ENCODE peak calls at places on chromosomes 4 and X, in eight cellular contexts. One of them, this sample, is unnamed.

GRCh38 chr4:3220586-3221494 is 28.1 kb upstream of the MSANTD1 start:
- DNase-seq in psoas muscle: peak; percentile 62
- DNase-seq in astrocyte of the spinal cord: no peak
- DNase-seq in lower leg skin: no peak
- DNase-seq in choroid plexus epithelial cell: no peak
- DNase-seq in tibial artery: peak; percentile 40
- DNase-seq in sigmoid colon: no peak
- DNase-seq in epithelial cell of esophagus: no peak
- DNase-seq in this sample: no peak

GRCh38 chrX:69289046-69289838 is 124.0 kb upstream of the PJA1 start:
- DNase-seq in epithelial cell of esophagus: peak; percentile 40
- DNase-seq in lower leg skin: no peak
- DNase-seq in psoas muscle: no peak
- DNase-seq in sigmoid colon: no peak
- DNase-seq in astrocyte of the spinal cord: no peak
- DNase-seq in tibial artery: no peak
- DNase-seq in choroid plexus epithelial cell: no peak
- DNase-seq in this sample: no peak

GRCh38 chrX:119252716-119253115 is 16.6 kb downstream of the PGRMC1 start:
- DNase-seq in tibial artery: no peak
- DNase-seq in astrocyte of the spinal cord: no peak
- DNase-seq in psoas muscle: no peak
- DNase-seq in choroid plexus epithelial cell: no peak
- DNase-seq in sigmoid colon: no peak
- DNase-seq in lower leg skin: no peak
- DNase-seq in epithelial cell of esophagus: no peak
- DNase-seq in this sample: no peak

GRCh38 chr4:52876063-52876462 is 13.9 kb downstream of the RASL11B start:
- DNase-seq in tibial artery: no peak
- DNase-seq in astrocyte of the spinal cord: no peak
- DNase-seq in psoas muscle: no peak
- DNase-seq in epithelial cell of esophagus: no peak
- DNase-seq in sigmoid colon: no peak
- DNase-seq in choroid plexus epithelial cell: no peak
- DNase-seq in lower leg skin: no peak
- DNase-seq in this sample: no peak

GRCh38 chr4:156732634-156733033 is 239.0 kb downstream of the PDGFC start:
- DNase-seq in tibial artery: no peak
- DNase-seq in epithelial cell of esophagus: no peak
- DNase-seq in lower leg skin: no peak
- DNase-seq in choroid plexus epithelial cell: no peak
- DNase-seq in sigmoid colon: no peak
- DNase-seq in psoas muscle: no peak
- DNase-seq in astrocyte of the spinal cord: peak; percentile 46
- DNase-seq in this sample: no peak

GRCh38 chrX:120736989-120737388 is 107.1 kb upstream of the C1GALT1C1 start:
- DNase-seq in astrocyte of the spinal cord: peak; percentile 33
- DNase-seq in tibial artery: no peak
- DNase-seq in lower leg skin: no peak
- DNase-seq in choroid plexus epithelial cell: no peak
- DNase-seq in sigmoid colon: no peak
- DNase-seq in psoas muscle: no peak
- DNase-seq in epithelial cell of esophagus: peak; percentile 58
- DNase-seq in this sample: peak; percentile 68

GRCh38 chr4:77538144-77538543 is 67.5 kb upstream of the CXCL13 start:
- DNase-seq in sigmoid colon: no peak
- DNase-seq in lower leg skin: no peak
- DNase-seq in astrocyte of the spinal cord: peak; percentile 73
- DNase-seq in tibial artery: no peak
- DNase-seq in psoas muscle: no peak
- DNase-seq in choroid plexus epithelial cell: peak; percentile 59
- DNase-seq in epithelial cell of esophagus: peak; percentile 87
- DNase-seq in this sample: peak; percentile 74

GRCh38 chrX:46576458-46576857 is 2.9 kb downstream of the CHST7 start:
- DNase-seq in astrocyte of the spinal cord: no peak
- DNase-seq in sigmoid colon: no peak
- DNase-seq in psoas muscle: no peak
- DNase-seq in epithelial cell of esophagus: no peak
- DNase-seq in choroid plexus epithelial cell: no peak
- DNase-seq in lower leg skin: peak; percentile 37
- DNase-seq in tibial artery: peak; percentile 64
- DNase-seq in this sample: peak; percentile 74

GRCh38 chrX:134444681-134445080 is 15.3 kb upstream of the HPRT1 start:
- DNase-seq in epithelial cell of esophagus: peak; percentile 15
- DNase-seq in psoas muscle: no peak
- DNase-seq in astrocyte of the spinal cord: no peak
- DNase-seq in tibial artery: no peak
- DNase-seq in choroid plexus epithelial cell: no peak
- DNase-seq in lower leg skin: no peak
- DNase-seq in sigmoid colon: no peak
- DNase-seq in this sample: no peak

GRCh38 chr4:140174535-140174934 is 20.6 kb upstream of the MAML3 start:
- DNase-seq in lower leg skin: no peak
- DNase-seq in sigmoid colon: no peak
- DNase-seq in astrocyte of the spinal cord: no peak
- DNase-seq in choroid plexus epithelial cell: no peak
- DNase-seq in epithelial cell of esophagus: peak; percentile 43
- DNase-seq in psoas muscle: no peak
- DNase-seq in tibial artery: no peak
- DNase-seq in this sample: peak; percentile 46

GRCh38 chr4:183602444-183603102 is 56.4 kb downstream of the RWDD4 start:
- DNase-seq in choroid plexus epithelial cell: peak; percentile 61
- DNase-seq in astrocyte of the spinal cord: no peak
- DNase-seq in epithelial cell of esophagus: peak; percentile 53
- DNase-seq in tibial artery: no peak
- DNase-seq in sigmoid colon: no peak
- DNase-seq in psoas muscle: no peak
- DNase-seq in lower leg skin: no peak
- DNase-seq in this sample: peak; percentile 57

GRCh38 chr4:153223418-153223792 is 19.2 kb downstream of the TRIM2 start:
- DNase-seq in sigmoid colon: no peak
- DNase-seq in epithelial cell of esophagus: peak; percentile 21
- DNase-seq in tibial artery: no peak
- DNase-seq in astrocyte of the spinal cord: no peak
- DNase-seq in psoas muscle: no peak
- DNase-seq in choroid plexus epithelial cell: peak; percentile 27
- DNase-seq in lower leg skin: no peak
- DNase-seq in this sample: peak; percentile 45

GRCh38 chrX:53831662-53832635 is 145.4 kb upstream of the HUWE1 start:
- DNase-seq in tibial artery: no peak
- DNase-seq in astrocyte of the spinal cord: peak; percentile 30
- DNase-seq in lower leg skin: peak; percentile 65
- DNase-seq in choroid plexus epithelial cell: peak; percentile 53
- DNase-seq in psoas muscle: no peak
- DNase-seq in sigmoid colon: no peak
- DNase-seq in epithelial cell of esophagus: peak; percentile 55
- DNase-seq in this sample: peak; percentile 3

GRCh38 chr4:168831919-168832745 is 177.9 kb downstream of the CBR4 start:
- DNase-seq in psoas muscle: peak; percentile 88
- DNase-seq in sigmoid colon: peak; percentile 96
- DNase-seq in lower leg skin: peak; percentile 97
- DNase-seq in choroid plexus epithelial cell: peak; percentile 82
- DNase-seq in astrocyte of the spinal cord: peak; percentile 89
- DNase-seq in epithelial cell of esophagus: peak; percentile 87
- DNase-seq in tibial artery: peak; percentile 93
- DNase-seq in this sample: peak; percentile 91

GRCh38 chr4:148097811-148098210 is 344.4 kb downstream of the NR3C2 start:
- DNase-seq in tibial artery: no peak
- DNase-seq in choroid plexus epithelial cell: no peak
- DNase-seq in sigmoid colon: no peak
- DNase-seq in epithelial cell of esophagus: no peak
- DNase-seq in astrocyte of the spinal cord: no peak
- DNase-seq in lower leg skin: no peak
- DNase-seq in psoas muscle: no peak
- DNase-seq in this sample: no peak

GRCh38 chrX:102765794-102766193 is 45.3 kb downstream of the GPRASP3 start:
- DNase-seq in sigmoid colon: peak; percentile 88
- DNase-seq in tibial artery: peak; percentile 64
- DNase-seq in psoas muscle: no peak
- DNase-seq in astrocyte of the spinal cord: peak; percentile 14
- DNase-seq in epithelial cell of esophagus: peak; percentile 65
- DNase-seq in lower leg skin: peak; percentile 85
- DNase-seq in choroid plexus epithelial cell: peak; percentile 7
- DNase-seq in this sample: peak; percentile 89

GRCh38 chr4:82429728-82430192 is 502 bp downstream of the HNRNPDL start:
- DNase-seq in sigmoid colon: peak; percentile 75
- DNase-seq in epithelial cell of esophagus: peak; percentile 62
- DNase-seq in choroid plexus epithelial cell: peak; percentile 47
- DNase-seq in lower leg skin: no peak
- DNase-seq in astrocyte of the spinal cord: no peak
- DNase-seq in psoas muscle: no peak
- DNase-seq in tibial artery: no peak
- DNase-seq in this sample: no peak

GRCh38 chr4:80235451-80235850 is 31.0 kb upstream of the FGF5 start:
- DNase-seq in astrocyte of the spinal cord: peak; percentile 58
- DNase-seq in tibial artery: no peak
- DNase-seq in epithelial cell of esophagus: peak; percentile 44
- DNase-seq in choroid plexus epithelial cell: peak; percentile 30
- DNase-seq in lower leg skin: no peak
- DNase-seq in sigmoid colon: no peak
- DNase-seq in psoas muscle: no peak
- DNase-seq in this sample: peak; percentile 70

GRCh38 chrX:10381218-10381617 is 224.4 kb downstream of the CLCN4 start:
- DNase-seq in lower leg skin: no peak
- DNase-seq in psoas muscle: no peak
- DNase-seq in sigmoid colon: no peak
- DNase-seq in choroid plexus epithelial cell: no peak
- DNase-seq in tibial artery: no peak
- DNase-seq in epithelial cell of esophagus: peak; percentile 79
- DNase-seq in astrocyte of the spinal cord: no peak
- DNase-seq in this sample: no peak

DNA sequence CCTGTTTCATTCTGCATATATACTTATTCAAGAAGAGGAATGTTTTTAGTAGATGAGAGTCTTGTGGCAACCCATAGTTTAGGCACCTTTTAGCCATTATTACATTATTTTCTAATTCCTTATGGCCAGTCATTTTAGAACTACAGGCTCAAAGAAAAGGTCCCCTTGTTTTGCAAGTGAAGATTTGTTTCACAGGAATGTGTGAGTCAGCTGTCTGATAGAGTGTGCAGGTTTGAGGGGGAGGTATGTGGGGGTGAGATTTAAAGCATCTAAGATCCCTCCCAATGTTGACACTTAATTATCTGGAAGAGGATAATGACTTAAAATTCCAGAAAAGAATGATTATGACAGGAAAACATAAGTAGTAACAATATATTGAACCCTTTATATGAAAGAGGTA is 495.6 kb downstream of the KCNIP4 start:
- DNase-seq in sigmoid colon: no peak
- DNase-seq in lower leg skin: no peak
- DNase-seq in astrocyte of the spinal cord: no peak
- DNase-seq in tibial artery: no peak
- DNase-seq in psoas muscle: no peak
- DNase-seq in choroid plexus epithelial cell: peak; percentile 21
- DNase-seq in epithelial cell of esophagus: peak; percentile 3
- DNase-seq in this sample: no peak
- TF ChIP-seq CTCF in sigmoid colon: no peak
- TF ChIP-seq CTCF in lower leg skin: no peak
- TF ChIP-seq CTCF in astrocyte of the spinal cord: no peak
- TF ChIP-seq CTCF in tibial artery: no peak
- TF ChIP-seq CTCF in psoas muscle: no peak
- TF ChIP-seq CTCF in choroid plexus epithelial cell: no peak
- TF ChIP-seq CTCF in epithelial cell of esophagus: no peak
- TF ChIP-seq CTCF in this sample: no peak

GRCh38 chr4:16897991-16898827 is at the start of gene LDB2:
- DNase-seq in tibial artery: peak; percentile 80
- DNase-seq in epithelial cell of esophagus: no peak
- DNase-seq in sigmoid colon: peak; percentile 88
- DNase-seq in psoas muscle: peak; percentile 67
- DNase-seq in choroid plexus epithelial cell: peak; percentile 91
- DNase-seq in astrocyte of the spinal cord: peak; percentile 85
- DNase-seq in lower leg skin: peak; percentile 90
- DNase-seq in this sample: peak; percentile 78
- H3K4me3 ChIP-seq in tibial artery: peak within 1 kb of the TSS; percentile 47
- H3K4me3 ChIP-seq in epithelial cell of esophagus: no peak within 1 kb of the TSS
- H3K4me3 ChIP-seq in sigmoid colon: peak within 1 kb of the TSS; percentile 46
- H3K4me3 ChIP-seq in psoas muscle: peak within 1 kb of the TSS; percentile 66
- H3K4me3 ChIP-seq in choroid plexus epithelial cell: peak within 1 kb of the TSS; percentile 59
- H3K4me3 ChIP-seq in astrocyte of the spinal cord: peak within 1 kb of the TSS; percentile 43
- H3K4me3 ChIP-seq in lower leg skin: peak within 1 kb of the TSS; percentile 20
- H3K4me3 ChIP-seq in this sample: peak within 1 kb of the TSS; percentile 58

DNA sequence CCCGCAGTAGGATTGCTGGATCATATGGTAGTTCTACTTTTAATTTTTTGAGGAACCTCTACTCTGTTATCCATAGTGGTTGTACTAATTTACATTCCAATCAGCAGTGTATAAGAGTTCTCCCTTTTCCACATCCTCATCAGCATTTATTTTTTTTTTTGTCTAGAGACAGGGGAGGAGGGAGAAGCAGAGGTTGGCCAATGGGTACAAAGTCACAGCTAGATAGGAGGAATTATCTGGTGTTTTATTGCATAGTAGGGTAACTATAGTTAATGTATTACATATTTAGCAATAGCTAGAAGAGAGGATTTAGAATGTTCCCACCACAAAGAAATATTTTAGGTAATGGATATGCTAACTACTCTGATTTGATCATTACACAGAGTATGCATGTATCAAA is 107.4 kb downstream of the TSPAN7 start:
- DNase-seq in astrocyte of the spinal cord: no peak
- DNase-seq in lower leg skin: no peak
- DNase-seq in choroid plexus epithelial cell: no peak
- DNase-seq in sigmoid colon: no peak
- DNase-seq in tibial artery: no peak
- DNase-seq in psoas muscle: no peak
- DNase-seq in epithelial cell of esophagus: no peak
- DNase-seq in this sample: no peak
- TF ChIP-seq CTCF in astrocyte of the spinal cord: no peak
- TF ChIP-seq CTCF in lower leg skin: no peak
- TF ChIP-seq CTCF in choroid plexus epithelial cell: no peak
- TF ChIP-seq CTCF in sigmoid colon: no peak
- TF ChIP-seq CTCF in tibial artery: no peak
- TF ChIP-seq CTCF in psoas muscle: no peak
- TF ChIP-seq CTCF in epithelial cell of esophagus: no peak
- TF ChIP-seq CTCF in this sample: no peak

DNA sequence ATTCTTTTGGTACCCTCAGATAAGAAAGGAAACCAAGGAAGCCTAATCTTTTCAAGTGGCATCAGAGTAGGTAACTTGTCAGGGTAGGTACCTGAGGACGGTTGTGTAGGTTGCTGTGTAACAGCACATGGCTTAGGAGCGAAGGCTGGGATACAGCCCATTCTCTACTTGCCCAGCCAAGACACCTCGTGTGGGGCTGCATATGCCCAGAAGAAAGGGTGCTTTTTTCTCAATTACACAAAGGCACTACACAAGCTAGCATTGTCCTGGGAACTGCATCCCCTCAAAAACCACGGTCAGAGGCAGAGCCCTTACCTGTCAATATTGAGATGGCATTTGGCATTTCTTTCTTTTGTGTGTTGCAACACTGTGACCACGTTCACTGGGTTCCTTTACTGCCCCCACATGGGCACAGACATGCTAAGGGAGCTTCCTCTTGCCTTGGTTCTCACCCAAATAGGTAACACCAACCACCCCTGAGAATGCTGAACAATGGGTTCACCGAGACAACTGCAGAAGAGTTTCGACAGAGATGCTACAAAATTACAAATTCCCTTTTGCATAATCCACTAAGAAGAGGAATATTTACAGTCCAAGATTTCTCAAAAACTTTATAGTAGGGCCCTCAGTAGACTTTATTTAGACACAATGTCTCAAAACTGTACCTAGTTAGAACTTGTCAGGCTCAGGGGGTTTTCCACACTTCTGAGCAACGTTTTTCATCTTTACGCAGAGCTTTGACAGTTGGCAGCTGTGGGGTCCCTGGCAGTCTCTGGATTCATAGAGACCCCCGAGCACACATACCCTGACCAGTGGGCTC is 35.8 kb upstream of the TNIP3 start:
- DNase-seq in epithelial cell of esophagus: no peak
- DNase-seq in psoas muscle: no peak
- DNase-seq in sigmoid colon: no peak
- DNase-seq in lower leg skin: no peak
- DNase-seq in astrocyte of the spinal cord: no peak
- DNase-seq in tibial artery: no peak
- DNase-seq in choroid plexus epithelial cell: no peak
- DNase-seq in this sample: no peak
- H3K4me3 ChIP-seq in epithelial cell of esophagus: no peak overlapping the region
- H3K4me3 ChIP-seq in psoas muscle: no peak overlapping the region
- H3K4me3 ChIP-seq in sigmoid colon: no peak overlapping the region
- H3K4me3 ChIP-seq in lower leg skin: no peak overlapping the region
- H3K4me3 ChIP-seq in astrocyte of the spinal cord: no peak overlapping the region
- H3K4me3 ChIP-seq in tibial artery: no peak overlapping the region
- H3K4me3 ChIP-seq in choroid plexus epithelial cell: no peak overlapping the region
- H3K4me3 ChIP-seq in this sample: no peak overlapping the region

This sample was measured in foreskin fibroblast.